ENCODE peak calls at places on chromosomes 2 and 18, in ten cellular contexts. One of them, this sample, is unnamed. For H3K4me1, the result is how much of the 10 kb centered on the place peaks cover.

GRCh38 chr2:5140367-5140766 is 551.8 kb upstream of the SOX11 start:
- DNase-seq in upper lobe of right lung: no peak
- DNase-seq in heart right ventricle: no peak
- DNase-seq in lower lobe of right lung: no peak
- DNase-seq in fibroblast of lung: peak
- DNase-seq in left ventricle myocardium inferior: no peak
- DNase-seq in aorta: no peak
- DNase-seq in mesendoderm: no peak
- DNase-seq in neural progenitor cell: no peak
- DNase-seq in left lung: no peak
- DNase-seq in this sample: no peak

GRCh38 chr2:38535745-38536506 is 66.8 kb downstream of the HNRNPLL start:
- DNase-seq in fibroblast of lung: peak
- DNase-seq in mesendoderm: peak
- DNase-seq in heart right ventricle: peak
- DNase-seq in neural progenitor cell: peak
- DNase-seq in lower lobe of right lung: peak
- DNase-seq in left lung: peak
- DNase-seq in aorta: peak
- DNase-seq in left ventricle myocardium inferior: peak
- DNase-seq in upper lobe of right lung: peak
- DNase-seq in this sample: peak

GRCh38 chr2:220504890-220505564 is 877.6 kb downstream of the SLC4A3 start:
- DNase-seq in heart right ventricle: no peak
- DNase-seq in left ventricle myocardium inferior: no peak
- DNase-seq in left lung: no peak
- DNase-seq in aorta: no peak
- DNase-seq in mesendoderm: no peak
- DNase-seq in fibroblast of lung: peak
- DNase-seq in neural progenitor cell: no peak
- DNase-seq in lower lobe of right lung: no peak
- DNase-seq in upper lobe of right lung: no peak
- DNase-seq in this sample: no peak

GRCh38 chr2:216142540-216142939 is 33.4 kb downstream of the XRCC5 start:
- DNase-seq in left lung: no peak
- DNase-seq in lower lobe of right lung: no peak
- DNase-seq in heart right ventricle: no peak
- DNase-seq in mesendoderm: no peak
- DNase-seq in left ventricle myocardium inferior: no peak
- DNase-seq in aorta: no peak
- DNase-seq in fibroblast of lung: peak
- DNase-seq in upper lobe of right lung: no peak
- DNase-seq in neural progenitor cell: no peak
- DNase-seq in this sample: no peak

GRCh38 chr2:857937-858336 is 92.7 kb upstream of the SNTG2 start:
- DNase-seq in lower lobe of right lung: no peak
- DNase-seq in left ventricle myocardium inferior: no peak
- DNase-seq in left lung: no peak
- DNase-seq in neural progenitor cell: no peak
- DNase-seq in aorta: no peak
- DNase-seq in mesendoderm: no peak
- DNase-seq in fibroblast of lung: no peak
- DNase-seq in heart right ventricle: no peak
- DNase-seq in upper lobe of right lung: no peak
- DNase-seq in this sample: no peak

GRCh38 chr18:2967820-2968219 is 45.1 kb downstream of the LPIN2 start:
- DNase-seq in aorta: no peak
- DNase-seq in neural progenitor cell: no peak
- DNase-seq in lower lobe of right lung: no peak
- DNase-seq in left lung: no peak
- DNase-seq in fibroblast of lung: no peak
- DNase-seq in left ventricle myocardium inferior: no peak
- DNase-seq in heart right ventricle: no peak
- DNase-seq in upper lobe of right lung: no peak
- DNase-seq in mesendoderm: no peak
- DNase-seq in this sample: no peak

GRCh38 chr18:54020971-54021370 is 203.5 kb downstream of the MBD2 start:
- DNase-seq in neural progenitor cell: no peak
- DNase-seq in left ventricle myocardium inferior: no peak
- DNase-seq in lower lobe of right lung: no peak
- DNase-seq in upper lobe of right lung: no peak
- DNase-seq in left lung: no peak
- DNase-seq in mesendoderm: no peak
- DNase-seq in aorta: no peak
- DNase-seq in heart right ventricle: no peak
- DNase-seq in fibroblast of lung: no peak
- DNase-seq in this sample: no peak

GRCh38 chr2:149225446-149225845 is 104.9 kb upstream of the LYPD6 start:
- DNase-seq in aorta: no peak
- DNase-seq in lower lobe of right lung: no peak
- DNase-seq in neural progenitor cell: no peak
- DNase-seq in left lung: no peak
- DNase-seq in mesendoderm: no peak
- DNase-seq in fibroblast of lung: no peak
- DNase-seq in left ventricle myocardium inferior: no peak
- DNase-seq in upper lobe of right lung: no peak
- DNase-seq in heart right ventricle: no peak
- DNase-seq in this sample: no peak

GRCh38 chr2:201432551-201433388 is 18.5 kb downstream of the TRAK2 start:
- DNase-seq in lower lobe of right lung: no peak
- DNase-seq in left lung: no peak
- DNase-seq in left ventricle myocardium inferior: no peak
- DNase-seq in neural progenitor cell: no peak
- DNase-seq in mesendoderm: peak
- DNase-seq in aorta: no peak
- DNase-seq in upper lobe of right lung: no peak
- DNase-seq in heart right ventricle: no peak
- DNase-seq in fibroblast of lung: peak
- DNase-seq in this sample: no peak

GRCh38 chr2:60386436-60386835 is 167.0 kb downstream of the BCL11A start:
- DNase-seq in fibroblast of lung: no peak
- DNase-seq in lower lobe of right lung: no peak
- DNase-seq in left lung: no peak
- DNase-seq in upper lobe of right lung: no peak
- DNase-seq in aorta: no peak
- DNase-seq in left ventricle myocardium inferior: no peak
- DNase-seq in mesendoderm: no peak
- DNase-seq in neural progenitor cell: no peak
- DNase-seq in heart right ventricle: no peak
- DNase-seq in this sample: no peak

GRCh38 chr2:60391250-60392013 is 162.0 kb downstream of the BCL11A start:
- DNase-seq in left lung: no peak
- DNase-seq in lower lobe of right lung: no peak
- DNase-seq in upper lobe of right lung: no peak
- DNase-seq in mesendoderm: no peak
- DNase-seq in left ventricle myocardium inferior: no peak
- DNase-seq in heart right ventricle: no peak
- DNase-seq in aorta: no peak
- DNase-seq in fibroblast of lung: no peak
- DNase-seq in neural progenitor cell: no peak
- DNase-seq in this sample: no peak

GRCh38 chr2:60394467-60394866 is 159.0 kb downstream of the BCL11A start:
- DNase-seq in neural progenitor cell: no peak
- DNase-seq in left lung: no peak
- DNase-seq in lower lobe of right lung: no peak
- DNase-seq in heart right ventricle: no peak
- DNase-seq in aorta: no peak
- DNase-seq in fibroblast of lung: no peak
- DNase-seq in upper lobe of right lung: no peak
- DNase-seq in mesendoderm: no peak
- DNase-seq in left ventricle myocardium inferior: no peak
- DNase-seq in this sample: no peak

DNA sequence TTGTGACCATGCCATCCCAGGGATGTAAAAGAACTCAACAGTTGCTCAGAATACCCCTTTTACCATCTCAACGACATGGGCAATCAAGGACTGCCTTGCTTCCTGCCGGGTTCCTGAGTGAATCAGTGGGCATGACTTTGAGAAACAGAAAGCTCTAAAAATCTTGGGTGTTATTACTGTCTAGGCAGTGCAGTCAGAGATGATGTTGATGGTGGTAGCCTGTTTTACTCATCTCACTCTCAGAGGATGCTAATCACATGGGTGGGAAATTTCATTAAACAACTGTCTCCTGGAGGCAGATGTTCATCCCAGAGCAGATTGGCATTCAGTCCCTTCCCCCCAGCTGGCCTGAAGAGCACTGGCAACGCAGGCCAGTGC is 161.5 kb downstream of the BCL11A start:
- DNase-seq in fibroblast of lung: no peak
- DNase-seq in aorta: no peak
- DNase-seq in heart right ventricle: no peak
- DNase-seq in mesendoderm: no peak
- DNase-seq in left lung: no peak
- DNase-seq in neural progenitor cell: no peak
- DNase-seq in lower lobe of right lung: no peak
- DNase-seq in upper lobe of right lung: no peak
- DNase-seq in left ventricle myocardium inferior: no peak
- DNase-seq in this sample: no peak
- H3K4me1 ChIP-seq in fibroblast of lung: under half
- H3K4me1 ChIP-seq in aorta: under half
- H3K4me1 ChIP-seq in heart right ventricle: under half
- H3K4me1 ChIP-seq in mesendoderm: under half
- H3K4me1 ChIP-seq in left lung: under half
- H3K4me1 ChIP-seq in neural progenitor cell: under half
- H3K4me1 ChIP-seq in lower lobe of right lung: under half
- H3K4me1 ChIP-seq in upper lobe of right lung: under half
- H3K4me1 ChIP-seq in left ventricle myocardium inferior: under half
- H3K4me1 ChIP-seq in this sample: under half

DNA sequence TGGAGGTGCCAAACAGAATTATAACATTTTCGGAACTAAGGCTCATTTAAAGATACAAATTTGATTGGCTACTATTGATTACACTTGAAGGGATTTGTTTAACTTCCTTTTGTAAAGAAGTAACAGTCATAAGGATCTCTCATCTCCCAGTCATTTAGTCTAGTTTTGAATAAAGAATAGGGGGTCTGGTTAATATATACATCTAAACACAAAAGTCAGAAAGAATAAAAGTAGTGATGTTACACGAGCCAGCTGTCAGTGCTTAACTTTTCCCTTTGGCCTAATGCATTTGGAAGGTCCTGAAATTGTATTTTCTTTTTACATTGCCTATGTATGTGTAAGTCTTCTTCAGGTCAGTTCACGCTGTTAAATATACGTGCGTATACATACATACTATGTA is 8.1 kb downstream of the SEPTIN2 start:
- DNase-seq in left ventricle myocardium inferior: no peak
- DNase-seq in heart right ventricle: no peak
- DNase-seq in left lung: no peak
- DNase-seq in aorta: no peak
- DNase-seq in neural progenitor cell: no peak
- DNase-seq in lower lobe of right lung: no peak
- DNase-seq in fibroblast of lung: no peak
- DNase-seq in mesendoderm: no peak
- DNase-seq in upper lobe of right lung: no peak
- DNase-seq in this sample: no peak
- H3K4me1 ChIP-seq in left ventricle myocardium inferior: half or more
- H3K4me1 ChIP-seq in heart right ventricle: half or more
- H3K4me1 ChIP-seq in left lung: half or more
- H3K4me1 ChIP-seq in aorta: under half
- H3K4me1 ChIP-seq in neural progenitor cell: under half
- H3K4me1 ChIP-seq in lower lobe of right lung: half or more
- H3K4me1 ChIP-seq in fibroblast of lung: under half
- H3K4me1 ChIP-seq in mesendoderm: under half
- H3K4me1 ChIP-seq in upper lobe of right lung: under half
- H3K4me1 ChIP-seq in this sample: under half

DNA sequence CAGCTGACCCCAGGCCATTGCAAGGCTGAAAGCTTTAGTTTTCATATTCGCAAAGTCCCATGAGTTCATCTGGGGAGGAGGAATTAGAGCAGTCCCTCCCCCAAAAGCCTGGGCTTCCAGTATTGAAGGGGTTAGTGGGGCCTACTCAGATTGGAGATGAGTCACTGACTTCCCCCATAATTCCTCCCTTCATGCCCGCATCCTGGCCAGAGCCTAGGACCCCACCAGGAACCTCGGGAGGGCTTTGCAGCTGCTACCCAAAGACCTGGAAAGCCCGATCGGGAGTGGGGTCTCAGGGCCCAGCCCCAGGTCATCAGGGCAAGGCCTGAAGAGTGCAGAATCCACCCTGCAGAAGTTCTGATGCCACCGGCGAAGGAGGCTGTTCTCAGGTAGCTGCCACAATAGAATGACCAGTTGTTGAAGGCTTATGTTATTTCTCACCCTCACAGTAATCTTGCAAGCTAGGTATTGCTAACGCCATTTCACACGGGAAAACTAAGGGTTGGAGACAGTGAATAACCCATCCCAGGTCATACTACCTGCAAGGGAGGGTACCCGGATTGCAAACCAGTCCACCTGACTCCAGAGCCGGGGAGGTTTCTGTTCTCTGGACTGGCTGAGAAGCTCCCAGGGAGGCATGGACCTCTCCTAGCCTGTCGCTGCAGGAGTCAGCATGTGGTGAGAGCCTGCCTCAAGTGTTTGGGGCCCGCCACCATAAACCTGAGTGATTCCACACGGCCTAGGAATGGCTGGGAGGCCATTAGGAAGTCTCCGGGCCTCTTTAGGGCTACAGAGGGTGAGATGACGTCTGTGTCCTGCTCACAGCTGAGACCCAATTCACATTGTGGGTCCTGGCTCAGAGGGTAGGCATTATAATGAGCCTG is 5.8 kb upstream of the ARID5A start:
- DNase-seq in left ventricle myocardium inferior: no peak
- DNase-seq in mesendoderm: no peak
- DNase-seq in left lung: no peak
- DNase-seq in neural progenitor cell: no peak
- DNase-seq in fibroblast of lung: no peak
- DNase-seq in lower lobe of right lung: no peak
- DNase-seq in heart right ventricle: no peak
- DNase-seq in aorta: peak
- DNase-seq in upper lobe of right lung: peak
- DNase-seq in this sample: no peak
- H3K4me1 ChIP-seq in left ventricle myocardium inferior: half or more
- H3K4me1 ChIP-seq in mesendoderm: under half
- H3K4me1 ChIP-seq in left lung: half or more
- H3K4me1 ChIP-seq in neural progenitor cell: under half
- H3K4me1 ChIP-seq in fibroblast of lung: under half
- H3K4me1 ChIP-seq in lower lobe of right lung: half or more
- H3K4me1 ChIP-seq in heart right ventricle: half or more
- H3K4me1 ChIP-seq in aorta: under half
- H3K4me1 ChIP-seq in upper lobe of right lung: half or more
- H3K4me1 ChIP-seq in this sample: under half

DNA sequence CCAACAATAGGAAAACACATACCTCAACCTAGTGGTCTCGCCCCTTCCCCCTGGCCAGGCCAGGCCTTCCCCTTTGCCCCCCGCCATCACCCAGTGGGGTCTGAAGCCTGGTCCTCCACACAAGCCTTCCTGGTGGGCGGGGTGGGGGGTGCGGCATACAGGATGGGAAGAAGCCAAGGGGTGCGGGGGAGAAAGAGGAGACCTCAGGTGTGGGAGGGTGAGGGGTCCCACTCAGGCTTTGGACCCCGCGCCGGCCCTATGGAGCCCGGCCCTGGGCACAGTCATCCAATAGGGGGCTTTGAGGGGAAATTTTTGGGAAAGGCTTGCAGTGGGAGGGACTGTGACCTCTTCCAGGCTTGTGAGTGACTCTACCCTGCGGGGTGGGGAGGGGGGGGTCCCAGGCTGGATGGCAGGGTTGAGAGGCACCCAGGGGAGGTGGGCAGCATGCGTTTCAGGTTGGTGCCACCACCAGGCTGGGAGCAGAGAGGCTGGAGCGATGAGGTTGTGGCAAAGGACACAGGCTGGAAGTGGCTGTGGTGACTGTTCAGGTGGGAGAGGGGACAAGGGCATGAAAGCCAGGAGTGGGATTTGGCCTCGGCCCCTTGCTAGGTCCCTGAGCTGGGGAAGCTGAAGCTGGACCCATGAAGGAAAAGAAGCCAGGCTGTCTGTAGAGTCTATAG is 1.3 kb downstream of the SLC66A3 start:
- DNase-seq in lower lobe of right lung: no peak
- DNase-seq in fibroblast of lung: no peak
- DNase-seq in aorta: no peak
- DNase-seq in left ventricle myocardium inferior: no peak
- DNase-seq in heart right ventricle: no peak
- DNase-seq in upper lobe of right lung: no peak
- DNase-seq in neural progenitor cell: no peak
- DNase-seq in mesendoderm: no peak
- DNase-seq in left lung: no peak
- DNase-seq in this sample: no peak
- H3K4me1 ChIP-seq in lower lobe of right lung: under half
- H3K4me1 ChIP-seq in fibroblast of lung: under half
- H3K4me1 ChIP-seq in aorta: under half
- H3K4me1 ChIP-seq in left ventricle myocardium inferior: under half
- H3K4me1 ChIP-seq in heart right ventricle: under half
- H3K4me1 ChIP-seq in upper lobe of right lung: under half
- H3K4me1 ChIP-seq in neural progenitor cell: under half
- H3K4me1 ChIP-seq in mesendoderm: under half
- H3K4me1 ChIP-seq in left lung: under half
- H3K4me1 ChIP-seq in this sample: under half